ENCODE peak calls at places on chromosome 20, in six cellular contexts. N, O, J, B, P and H are unnamed samples.

GRCh38 chr20:8640461-8640860 is 428.4 kb upstream of the PLCB4 start:
- DNase-seq in P (no peak), J (no peak), O (no peak), B (no peak), N (no peak), H (no peak)

GRCh38 chr20:9711872-9712271 is 127.0 kb downstream of the PAK5 start:
- DNase-seq in J (no peak), N (no peak), B (no peak), O (no peak), P (no peak), H (no peak)

GRCh38 chr20:54557836-54558590 is 82.6 kb downstream of the DOK5 start:
- DNase-seq in N (no peak), B (no peak), O (no peak), J (no peak), P (no peak), H (no peak)

GRCh38 chr20:2210646-2211556 is 84.9 kb upstream of the TGM3 start:
- DNase-seq in J (no peak), B (no peak), N (peak; percentile 34), P (peak; percentile 37), O (peak; percentile 91), H (no peak)

GRCh38 chr20:57433658-57434389 is 42.6 kb downstream of the RBM38 start:
- DNase-seq in J (no peak), N (no peak), P (no peak), O (no peak), B (no peak), H (no peak)

GRCh38 chr20:17960927-17961599 is 7.5 kb downstream of the SNX5 start:
- DNase-seq in O (peak; percentile 80), J (no peak), B (no peak), P (no peak), N (no peak), H (no peak)

GRCh38 chr20:16062661-16063591 is 510.3 kb downstream of the KIF16B start:
- DNase-seq in J (no peak), P (no peak), N (no peak), O (peak; percentile 58), B (no peak), H (no peak)

GRCh38 chr20:58010666-58011065 is 217.8 kb downstream of the ANKRD60 start:
- DNase-seq in O (no peak), N (no peak), B (no peak), P (no peak), J (no peak), H (no peak)

GRCh38 chr20:51136326-51136725 is 113.4 kb upstream of the KCNG1 start:
- DNase-seq in N (no peak), B (no peak), O (no peak), P (no peak), J (no peak), H (no peak)

GRCh38 chr20:58072695-58073671 is 155.5 kb downstream of the ANKRD60 start:
- DNase-seq in B (no peak), P (no peak), N (peak; percentile 23), J (no peak), O (no peak), H (no peak)

GRCh38 chr20:10861086-10861485 is 187.3 kb upstream of the JAG1 start:
- DNase-seq in J (no peak), O (peak; percentile 68), B (no peak), N (no peak), P (peak; percentile 36), H (no peak)